ENCODE peak calls at places on chromosomes 5 and 9, in four cellular contexts. Q is NB4, O is ascending aorta, B is AG09319. L is an unnamed sample.

GRCh38 chr5:141672856-141673813 is 8.9 kb downstream of the ARAP3 start:
- DNase-seq in Q (no peak), O (no peak), B (no peak), L (no peak)

GRCh38 chr9:23492126-23493002 is 333.7 kb downstream of the ELAVL2 start:
- DNase-seq in Q (peak; percentile 20), O (no peak), B (no peak), L (peak; percentile 65)

GRCh38 chr9:10983251-10983650 is 370.4 kb upstream of the PTPRD start:
- DNase-seq in Q (no peak), O (no peak), B (no peak), L (no peak)

GRCh38 chr5:135883441-135883840 is 12.2 kb downstream of the IL9 start:
- DNase-seq in Q (peak; percentile 12), O (no peak), B (no peak), L (no peak)

GRCh38 chr5:37825334-37825915 is 14.4 kb downstream of the GDNF start:
- DNase-seq in Q (no peak), O (no peak), B (no peak), L (no peak)

GRCh38 chr5:171582849-171583248 is 163.4 kb downstream of the FGF18 start:
- DNase-seq in Q (no peak), O (no peak), B (no peak), L (no peak)

GRCh38 chr9:98455957-98456621 is 200.6 kb upstream of the TBC1D2 start:
- DNase-seq in Q (no peak), O (no peak), B (no peak), L (peak; percentile 39)

GRCh38 chr9:133492061-133493021 is 13.4 kb upstream of the SLC2A6 start:
- DNase-seq in Q (no peak), O (no peak), B (no peak), L (no peak)

GRCh38 chr9:73738741-73739530 is 587.3 kb downstream of the ANXA1 start:
- DNase-seq in Q (no peak), O (no peak), B (peak; percentile 32), L (no peak)

GRCh38 chr9:114386886-114387677 is 700 bp downstream of the AKNA start:
- DNase-seq in Q (peak; percentile 57), O (peak; percentile 85), B (no peak), L (peak; percentile 16)

GRCh38 chr5:61162832-61163567 is 732 bp upstream of the SMIM15 start:
- DNase-seq in Q (no peak), O (no peak), B (no peak), L (peak; percentile 25)

GRCh38 chr5:674630-675011 is 18.5 kb downstream of the TPPP start:
- DNase-seq in Q (peak; percentile 69), O (no peak), B (no peak), L (no peak)

GRCh38 chr5:1239514-1240251 is 14.5 kb downstream of the SLC6A18 start:
- DNase-seq in Q (no peak), O (no peak), B (no peak), L (no peak)

GRCh38 chr5:158943057-158943456 is 156.7 kb downstream of the EBF1 start:
- DNase-seq in Q (no peak), O (no peak), B (peak; percentile 30), L (peak; percentile 79)

GRCh38 chr9:78236511-78236950 is 656 bp downstream of the CEP78 start:
- DNase-seq in Q (no peak), O (no peak), B (no peak), L (no peak)

GRCh38 chr9:94655739-94656138 is 16.4 kb upstream of the FBP1 start:
- DNase-seq in Q (peak; percentile 22), O (no peak), B (no peak), L (no peak)

GRCh38 chr5:177440211-177440989 is 6.2 kb upstream of the PRR7 start:
- DNase-seq in Q (no peak), O (no peak), B (no peak), L (no peak)

GRCh38 chr5:124661317-124662141 is 84.9 kb downstream of the ZNF608 start:
- DNase-seq in Q (no peak), O (no peak), B (no peak), L (peak; percentile 89)

GRCh38 chr5:133531634-133532033 is 80.7 kb downstream of the FSTL4 start:
- DNase-seq in Q (no peak), O (no peak), B (no peak), L (peak; percentile 14)

GRCh38 chr5:180784497-180785097 is 18.0 kb downstream of the MGAT1 start:
- DNase-seq in Q (peak; percentile 68), O (peak; percentile 87), B (peak; percentile 74), L (peak; percentile 89)

GRCh38 chr5:141402553-141403328 is at the start of gene PCDHGA9:
- DNase-seq in Q (no peak), O (no peak), B (no peak), L (peak; percentile 42)

GRCh38 chr5:34586117-34586885 is 69.8 kb upstream of the RAI14 start:
- DNase-seq in Q (peak; percentile 28), O (no peak), B (peak; percentile 54), L (peak; percentile 80)

GRCh38 chr9:91359083-91359482 is 2.6 kb downstream of the AUH start:
- DNase-seq in Q (no peak), O (no peak), B (no peak), L (no peak)

GRCh38 chr9:5949103-5949699 is 58.5 kb downstream of the MLANA start:
- DNase-seq in Q (peak; percentile 74), O (no peak), B (no peak), L (no peak)

GRCh38 chr9:131836607-131837315 is 96.9 kb upstream of the RAPGEF1 start:
- DNase-seq in Q (no peak), O (no peak), B (no peak), L (no peak)

GRCh38 chr9:137044042-137044441 is 1.9 kb downstream of the NPDC1 start:
- DNase-seq in Q (no peak), O (no peak), B (no peak), L (no peak)

GRCh38 chr9:124208571-124208970 is 49.2 kb upstream of the NEK6 start:
- DNase-seq in Q (no peak), O (no peak), B (no peak), L (no peak)

GRCh38 chr5:68861099-68861498 is 232.7 kb upstream of the SLC30A5 start:
- DNase-seq in Q (no peak), O (no peak), B (no peak), L (no peak)

GRCh38 chr5:124172389-124173003 is 573.9 kb downstream of the ZNF608 start:
- DNase-seq in Q (no peak), O (no peak), B (no peak), L (peak; percentile 17)

GRCh38 chr9:88583901-88584596 is 49.1 kb downstream of the NXNL2 start:
- DNase-seq in Q (no peak), O (peak; percentile 35), B (no peak), L (peak; percentile 57)
- TF ChIP-seq CTCF in Q (no peak), O (no peak), B (no peak), L (no peak)

DNA sequence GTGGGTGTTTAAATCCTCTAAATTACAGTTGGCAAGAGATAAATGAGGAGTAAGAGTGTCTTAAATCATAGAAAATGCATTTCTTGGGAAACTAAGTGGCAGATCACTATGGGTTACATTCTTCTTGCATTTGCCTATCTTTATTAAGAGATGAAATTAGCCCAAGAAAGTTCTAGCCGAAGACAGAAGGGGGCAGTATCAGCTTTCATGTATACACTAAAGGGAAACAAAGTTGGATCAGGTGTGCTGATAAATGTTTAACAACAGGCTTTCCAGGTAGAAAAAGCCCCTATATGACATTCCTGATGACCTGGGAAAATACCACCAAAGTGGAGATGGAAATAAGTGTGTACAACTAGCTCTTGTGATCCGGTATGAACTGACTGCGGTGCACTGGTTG is 81.9 kb upstream of the TLR4 start:
- DNase-seq in Q (peak; percentile 18), O (no peak), B (no peak), L (no peak)
- TF ChIP-seq CTCF in Q (peak; percentile 24), O (no peak), B (no peak), L (no peak)

GRCh38 chr9:121057821-121058220 is 7.7 kb upstream of the C5 start:
- DNase-seq in Q (no peak), O (no peak), B (no peak), L (no peak)

GRCh38 chr9:121055642-121056143 is 5.6 kb upstream of the C5 start:
- DNase-seq in Q (peak; percentile 15), O (no peak), B (no peak), L (no peak)

GRCh38 chr9:121059513-121059912 is 9.4 kb upstream of the C5 start:
- DNase-seq in Q (no peak), O (no peak), B (no peak), L (no peak)

GRCh38 chr9:121059998-121060636 is 10.0 kb upstream of the C5 start:
- DNase-seq in Q (peak; percentile 73), O (no peak), B (no peak), L (peak; percentile 79)
- TF ChIP-seq CTCF in Q (peak; percentile 63), O (peak; percentile 73), B (peak; percentile 71), L (peak; percentile 63)

DNA sequence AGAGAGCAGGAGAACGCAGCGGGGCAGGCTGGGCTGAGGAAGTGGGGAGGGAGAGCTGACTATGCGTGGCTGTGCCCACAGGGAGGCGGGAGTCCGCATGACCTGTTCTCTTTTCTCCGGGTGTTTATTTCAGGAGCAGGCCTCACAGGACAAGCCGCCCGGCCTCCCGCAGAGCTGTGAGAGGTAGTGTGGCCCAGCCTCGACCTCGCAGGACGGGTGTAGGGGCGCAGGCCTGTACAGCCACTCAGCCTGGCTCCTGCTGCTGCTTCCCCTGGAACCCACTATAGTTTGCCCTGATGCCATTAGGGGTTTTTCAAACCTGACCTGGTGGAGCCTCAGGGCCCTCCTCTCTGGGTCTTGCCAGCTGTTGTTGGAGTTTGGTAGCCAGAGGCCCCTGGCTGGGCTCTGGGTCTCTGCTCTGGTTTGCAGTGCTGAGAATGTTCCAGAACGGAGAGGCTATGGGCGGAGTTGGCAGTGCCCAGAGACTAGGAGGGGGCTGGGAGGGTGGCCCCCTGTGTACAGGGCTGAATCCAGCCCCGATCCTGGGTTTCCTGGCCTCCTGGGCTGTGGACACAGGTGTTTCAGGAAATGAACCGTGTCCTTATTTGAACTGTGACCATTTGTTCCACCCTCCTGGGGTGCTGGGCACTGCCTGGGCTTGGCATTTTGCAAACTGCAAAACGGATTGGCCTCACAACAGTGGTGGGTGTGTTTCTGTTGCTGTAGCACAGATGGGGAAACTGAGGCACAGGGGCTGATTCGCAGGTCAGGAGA is 78.8 kb downstream of the WNK2 start:
- DNase-seq in Q (no peak), O (peak; percentile 34), B (no peak), L (no peak)
- TF ChIP-seq CTCF in Q (no peak), O (no peak), B (no peak), L (no peak)

DNA sequence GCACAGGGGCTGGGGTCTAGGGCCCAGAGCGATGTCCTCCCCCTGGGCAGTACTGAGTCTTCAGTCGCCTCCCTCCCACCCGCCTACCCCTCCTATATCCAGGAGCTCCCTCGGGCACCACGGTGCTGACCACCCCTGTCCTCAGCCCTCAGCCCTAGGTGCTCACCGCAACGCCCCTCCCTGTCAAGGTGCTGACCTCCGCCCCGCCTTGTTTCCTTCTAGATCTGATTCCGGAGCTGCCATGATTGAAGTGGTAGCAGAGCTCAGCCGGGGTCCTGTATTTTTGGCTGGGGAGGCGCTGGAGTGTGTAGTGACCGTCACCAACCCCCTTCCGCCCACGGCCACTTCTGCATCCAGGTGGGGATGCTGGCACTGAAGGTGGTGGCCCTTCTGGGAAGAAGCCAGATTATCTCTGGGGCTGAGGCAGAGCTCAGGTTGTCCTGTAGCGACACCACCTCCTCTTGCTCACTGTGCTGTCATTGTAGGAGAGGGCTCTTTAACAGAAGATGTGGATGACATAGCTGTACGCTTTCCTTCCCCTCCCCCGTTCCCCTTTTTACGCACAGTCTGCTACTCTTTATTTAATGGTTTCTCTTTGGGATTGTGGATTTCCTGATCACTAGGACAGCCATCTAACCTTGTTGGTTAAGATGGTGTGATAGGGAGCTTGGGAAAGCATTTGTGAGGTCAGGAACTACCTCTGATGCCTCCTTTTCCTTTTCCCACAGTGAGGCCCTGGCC is 598 bp downstream of the RGP1 start:
- DNase-seq in Q (no peak), O (peak; percentile 72), B (no peak), L (no peak)
- TF ChIP-seq CTCF in Q (no peak), O (peak; percentile 5), B (no peak), L (no peak)

GRCh38 chr9:121498487-121499176 is 1.0 kb downstream of the GGTA1 start:
- DNase-seq in Q (peak; percentile 54), O (peak; percentile 78), B (peak; percentile 8), L (peak; percentile 21)
- TF ChIP-seq CTCF in Q (no peak), O (no peak), B (no peak), L (no peak)

L was measured in astrocyte of the spinal cord.